ENCODE peak calls at places on chromosomes 3 and 15, in ten cellular contexts. I is stomach; O is heart right ventricle; N is heart left ventricle; J is osteoblast; H is A673; A is H1; Z is astrocyte; K is naive thymus-derived CD4-positive, alpha-beta T cell; T is adrenal gland. P is an unnamed sample.
A peak's percentile ranks its signal among the peaks of the same experiment; 100 is the strongest.

GRCh38 chr3:189233225-189233858 is 61.6 kb downstream of the TPRG1 start:
- DNase-seq in I (peak; percentile 47), O (peak; percentile 14), N (peak; percentile 66), J (peak; percentile 87), H (peak; percentile 83), A (peak; percentile 52), Z (peak; percentile 46), K (no peak), T (peak; percentile 71), P (no peak)

GRCh38 chr3:133196527-133196926 is 158.3 kb downstream of the TMEM108 start:
- DNase-seq in I (no peak), O (no peak), N (no peak), J (no peak), H (no peak), A (no peak), Z (no peak), K (no peak), T (no peak), P (no peak)

GRCh38 chr3:79661866-79662265 is 105.9 kb downstream of the ROBO1 start:
- DNase-seq in I (no peak), O (no peak), N (no peak), J (no peak), H (peak; percentile 52), A (no peak), Z (no peak), K (no peak), T (no peak), P (no peak)

GRCh38 chr15:59896652-59897051 is 107.5 kb upstream of the FOXB1 start:
- DNase-seq in I (no peak), O (no peak), N (no peak), J (no peak), H (no peak), A (no peak), Z (no peak), K (no peak), T (no peak), P (no peak)

GRCh38 chr3:197730200-197730599 is 6.5 kb downstream of the RUBCN start:
- DNase-seq in I (no peak), O (no peak), N (no peak), J (peak; percentile 92), H (no peak), A (no peak), Z (peak; percentile 88), K (peak; percentile 10), T (no peak), P (peak; percentile 14)

GRCh38 chr3:39903253-39903652 is 93.8 kb downstream of the MYRIP start:
- DNase-seq in I (no peak), O (no peak), N (no peak), J (no peak), H (no peak), A (no peak), Z (no peak), K (no peak), T (no peak), P (no peak)

GRCh38 chr3:152307829-152308474 is 39.2 kb downstream of the MBNL1 start:
- DNase-seq in I (no peak), O (no peak), N (no peak), J (no peak), H (no peak), A (no peak), Z (no peak), K (no peak), T (no peak), P (no peak)

GRCh38 chr3:54600441-54601204 is 327.2 kb downstream of the LRTM1 start:
- DNase-seq in I (no peak), O (no peak), N (peak; percentile 49), J (no peak), H (no peak), A (peak; percentile 39), Z (no peak), K (no peak), T (no peak), P (no peak)

GRCh38 chr15:96889734-96890480 is 559.4 kb downstream of the NR2F2 start:
- DNase-seq in I (no peak), O (no peak), N (no peak), J (no peak), H (peak; percentile 52), A (no peak), Z (no peak), K (no peak), T (peak; percentile 13), P (no peak)
- H3K4me3 ChIP-seq in I (peak overlapping the region; percentile 43), O (no peak overlapping the region), N (peak overlapping the region; percentile 39), J (peak overlapping the region; percentile 34), H (peak overlapping the region; percentile 27), A (no peak overlapping the region), Z (peak overlapping the region; percentile 21), K (peak overlapping the region; percentile 34), T (peak overlapping the region; percentile 14), P (no peak overlapping the region)

DNA sequence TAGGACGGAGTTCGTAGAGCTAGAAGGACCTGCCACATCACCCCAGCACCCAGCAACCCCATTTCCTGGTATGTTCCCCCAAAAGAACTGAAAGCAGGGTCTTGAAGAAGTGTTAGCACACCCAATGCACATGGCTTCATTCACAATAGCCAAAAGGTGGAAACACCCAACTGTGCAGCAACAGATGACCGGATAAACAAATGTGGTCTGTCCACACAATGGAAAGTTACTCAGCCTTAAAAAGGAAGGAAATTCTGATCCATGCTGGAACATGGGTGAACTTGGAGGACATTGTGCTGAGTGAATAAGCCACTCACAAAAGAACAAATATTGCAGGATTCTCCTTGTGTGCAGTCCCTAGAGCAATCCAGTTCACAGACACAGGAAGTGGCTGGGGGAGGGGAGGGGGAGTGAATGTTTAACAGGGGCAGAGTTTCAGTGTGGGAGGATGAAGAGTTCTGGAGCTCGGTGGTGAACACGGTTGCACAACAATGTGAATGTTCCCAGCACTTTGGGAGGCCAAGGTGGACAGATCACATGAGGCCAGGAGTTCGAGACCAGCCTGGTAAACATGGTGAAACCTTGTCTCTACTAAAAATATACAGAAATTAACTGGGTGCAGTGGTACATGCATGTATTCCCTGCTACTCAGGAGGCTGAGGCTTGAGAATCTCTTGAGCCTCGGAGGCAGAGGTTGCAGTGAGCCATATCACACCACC is 157.5 kb downstream of the NUP210 start:
- DNase-seq in I (no peak), O (no peak), N (no peak), J (no peak), H (peak; percentile 22), A (no peak), Z (no peak), K (no peak), T (no peak), P (no peak)
- H3K27ac ChIP-seq in I (peak overlapping the region; percentile 38), O (peak overlapping the region; percentile 38), N (peak overlapping the region; percentile 67), J (no peak overlapping the region), H (no peak overlapping the region), A (no peak overlapping the region), Z (no peak overlapping the region), K (no peak overlapping the region), T (no peak overlapping the region), P (no peak overlapping the region)

GRCh38 chr3:48662753-48663488 is at the start of gene CELSR3:
- DNase-seq in I (peak; percentile 50), O (peak; percentile 44), N (no peak), J (peak; percentile 98), H (peak; percentile 86), A (peak; percentile 91), Z (peak; percentile 84), K (no peak), T (peak; percentile 84), P (peak; percentile 48)

GRCh38 chr3:48662140-48662752 is 440 bp downstream of the CELSR3 start:
- DNase-seq in I (no peak), O (no peak), N (no peak), J (peak; percentile 86), H (no peak), A (no peak), Z (no peak), K (no peak), T (no peak), P (no peak)

GRCh38 chr3:48663489-48664312 is 1.0 kb upstream of the CELSR3 start:
- DNase-seq in I (peak; percentile 89), O (peak; percentile 84), N (peak; percentile 90), J (peak; percentile 100), H (peak; percentile 91), A (peak; percentile 99), Z (peak; percentile 97), K (peak; percentile 50), T (peak; percentile 97), P (peak; percentile 78)

GRCh38 chr3:48664929-48665328 is 2.2 kb upstream of the CELSR3 start:
- DNase-seq in I (no peak), O (no peak), N (no peak), J (peak; percentile 27), H (no peak), A (no peak), Z (no peak), K (no peak), T (no peak), P (no peak)

GRCh38 chr3:48664313-48664644 is 1.6 kb upstream of the CELSR3 start:
- DNase-seq in I (no peak), O (no peak), N (no peak), J (no peak), H (no peak), A (no peak), Z (no peak), K (no peak), T (no peak), P (no peak)
- H3K4me3 ChIP-seq in I (peak overlapping the region; percentile 58), O (no peak overlapping the region), N (peak overlapping the region; percentile 60), J (peak overlapping the region; percentile 85), H (peak overlapping the region; percentile 56), A (peak overlapping the region; percentile 84), Z (no peak overlapping the region), K (peak overlapping the region; percentile 70), T (no peak overlapping the region), P (no peak overlapping the region)

GRCh38 chr3:42751609-42752008 is 21.4 kb downstream of the CCDC13 start:
- DNase-seq in I (peak; percentile 25), O (no peak), N (no peak), J (no peak), H (no peak), A (peak; percentile 16), Z (no peak), K (no peak), T (no peak), P (no peak)

GRCh38 chr3:42749025-42749752 is 23.9 kb downstream of the CCDC13 start:
- DNase-seq in I (peak; percentile 24), O (no peak), N (no peak), J (no peak), H (no peak), A (peak; percentile 43), Z (no peak), K (no peak), T (no peak), P (no peak)

GRCh38 chr3:42747581-42747980 is 25.5 kb downstream of the CCDC13 start:
- DNase-seq in I (no peak), O (no peak), N (no peak), J (no peak), H (peak; percentile 39), A (peak; percentile 11), Z (no peak), K (peak; percentile 26), T (no peak), P (peak; percentile 39)

GRCh38 chr3:42750834-42751233 is 22.2 kb downstream of the CCDC13 start:
- DNase-seq in I (peak; percentile 17), O (no peak), N (no peak), J (no peak), H (no peak), A (no peak), Z (no peak), K (no peak), T (no peak), P (no peak)

DNA sequence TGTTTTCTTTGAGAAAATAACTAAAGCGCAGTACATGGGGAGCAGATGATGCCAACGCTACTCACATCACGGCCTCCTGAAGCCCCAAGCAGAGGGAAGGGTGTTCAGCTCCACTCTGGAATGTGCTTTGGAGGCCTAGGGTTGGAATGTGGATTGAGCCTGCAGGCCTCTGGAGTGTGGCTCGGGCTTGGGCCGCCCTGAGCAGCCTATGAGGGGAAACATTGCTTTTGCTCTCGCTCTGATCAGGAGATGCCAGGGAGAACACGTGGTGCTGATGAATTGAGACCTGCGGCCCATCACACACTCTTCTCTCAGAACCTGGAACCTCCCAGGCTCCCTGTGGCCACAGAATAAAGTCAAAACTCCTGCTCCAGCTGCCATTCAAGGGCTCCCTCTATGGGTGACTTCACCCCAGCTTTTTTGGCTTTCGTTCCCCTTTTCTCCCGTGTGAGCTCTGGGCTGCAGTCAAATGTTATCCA is 23.3 kb downstream of the CCDC13 start:
- DNase-seq in I (peak; percentile 26), O (no peak), N (no peak), J (no peak), H (no peak), A (no peak), Z (no peak), K (no peak), T (no peak), P (no peak)
- H3K27ac ChIP-seq in I (no peak overlapping the region), O (no peak overlapping the region), N (no peak overlapping the region), J (no peak overlapping the region), H (no peak overlapping the region), A (no peak overlapping the region), Z (no peak overlapping the region), K (no peak overlapping the region), T (no peak overlapping the region), P (no peak overlapping the region)

P was measured in CD4-positive, alpha-beta memory T cell.